ENCODE peak calls at places on chromosomes 4 and X, in ten cellular contexts. Y is fibroblast of lung; U is neuronal stem cell; H is astrocyte; O is uterus; D is CD8-positive, alpha-beta T cell; B is tibial nerve; G is Peyer's patch; V is GM23248; A is right lobe of liver. W is an unnamed sample.

GRCh38 chr4:26083987-26084386 is 170.0 kb downstream of the SMIM20 start:
- DNase-seq in Y (peak; percentile 92), U (no peak), H (peak; percentile 95), O (peak; percentile 28), D (no peak), B (no peak), G (peak; percentile 51), V (peak; percentile 91), A (no peak), W (no peak)

GRCh38 chr4:38948551-38948950 is 80.9 kb downstream of the FAM114A1 start:
- DNase-seq in Y (peak; percentile 97), U (no peak), H (peak; percentile 91), O (peak; percentile 64), D (no peak), B (peak; percentile 28), G (peak; percentile 57), V (peak; percentile 94), A (peak; percentile 58), W (no peak)

GRCh38 chrX:11100281-11101035 is 10.7 kb upstream of the HCCS start:
- DNase-seq in Y (peak; percentile 73), U (peak; percentile 31), H (peak; percentile 68), O (peak; percentile 30), D (no peak), B (no peak), G (peak; percentile 70), V (peak; percentile 75), A (peak; percentile 49), W (peak; percentile 23)

GRCh38 chr4:25174674-25175073 is 14.4 kb upstream of the SEPSECS start:
- DNase-seq in Y (no peak), U (no peak), H (no peak), O (no peak), D (no peak), B (no peak), G (no peak), V (peak; percentile 65), A (no peak), W (no peak)

GRCh38 chrX:123392921-123393320 is 208.8 kb downstream of the GRIA3 start:
- DNase-seq in Y (no peak), U (no peak), H (peak; percentile 57), O (no peak), D (no peak), B (no peak), G (no peak), V (no peak), A (no peak), W (no peak)

GRCh38 chrX:29432534-29432933 is 782.8 kb upstream of the MAGEB2 start:
- DNase-seq in Y (no peak), U (no peak), H (no peak), O (no peak), D (no peak), B (no peak), G (no peak), V (no peak), A (no peak), W (no peak)

GRCh38 chr4:87038837-87039715 is 104.3 kb downstream of the AFF1 start:
- DNase-seq in Y (peak; percentile 83), U (peak; percentile 80), H (peak; percentile 94), O (peak; percentile 67), D (no peak), B (no peak), G (peak; percentile 63), V (peak; percentile 98), A (no peak), W (peak; percentile 78)

GRCh38 chr4:153651041-153651960 is 32.8 kb upstream of the TLR2 start:
- DNase-seq in Y (no peak), U (no peak), H (no peak), O (no peak), D (peak; percentile 32), B (peak; percentile 28), G (peak; percentile 66), V (peak; percentile 59), A (peak; percentile 62), W (no peak)

GRCh38 chrX:10239611-10240064 is 82.9 kb downstream of the CLCN4 start:
- DNase-seq in Y (peak; percentile 71), U (no peak), H (peak; percentile 61), O (peak; percentile 18), D (no peak), B (no peak), G (no peak), V (peak; percentile 72), A (no peak), W (no peak)

GRCh38 chr4:37687175-37687525 is 974 bp upstream of the RELL1 start:
- DNase-seq in Y (no peak), U (no peak), H (no peak), O (no peak), D (no peak), B (no peak), G (no peak), V (no peak), A (no peak), W (no peak)

GRCh38 chr4:99378876-99379275 is 26.3 kb upstream of the ADH1C start:
- DNase-seq in Y (no peak), U (no peak), H (no peak), O (no peak), D (no peak), B (no peak), G (no peak), V (no peak), A (no peak), W (no peak)

GRCh38 chr4:15996773-15997172 is 33.8 kb upstream of the FGFBP2 start:
- DNase-seq in Y (no peak), U (no peak), H (no peak), O (no peak), D (no peak), B (no peak), G (no peak), V (peak; percentile 42), A (no peak), W (no peak)

GRCh38 chrX:85627363-85627762 is 247.9 kb upstream of the POF1B start:
- DNase-seq in Y (no peak), U (no peak), H (no peak), O (no peak), D (no peak), B (no peak), G (no peak), V (peak; percentile 24), A (no peak), W (no peak)

GRCh38 chrX:100654256-100654655 is 10.3 kb downstream of the SRPX2 start:
- DNase-seq in Y (peak; percentile 58), U (no peak), H (no peak), O (no peak), D (no peak), B (no peak), G (peak; percentile 50), V (peak; percentile 54), A (no peak), W (no peak)

DNA sequence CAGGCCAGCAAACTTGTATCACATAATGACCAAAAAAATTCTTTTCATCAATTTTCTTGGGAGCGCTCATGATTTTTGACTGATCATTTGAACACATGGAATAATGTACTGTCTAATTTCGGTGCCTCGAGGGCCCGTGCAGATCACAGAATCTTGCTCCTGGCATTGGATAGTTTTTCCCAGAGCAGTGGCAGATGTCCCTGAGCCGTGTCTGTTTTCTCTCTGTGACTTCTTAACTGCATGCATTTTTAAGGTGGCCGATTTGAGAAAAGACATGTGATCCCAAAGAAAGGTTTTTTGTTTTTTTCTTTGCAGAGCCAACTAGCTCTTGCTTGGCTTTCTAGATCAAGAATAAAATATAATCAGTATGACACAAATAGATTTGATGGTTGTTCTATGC is 19.7 kb downstream of the GPRIN3 start:
- DNase-seq in Y (no peak), U (no peak), H (no peak), O (no peak), D (no peak), B (no peak), G (no peak), V (no peak), A (no peak), W (no peak)
- H3K4me1 ChIP-seq in Y (no peaks in the 10 kb centered on the region), U (no peaks in the 10 kb centered on the region), H (no peaks in the 10 kb centered on the region), O (no peaks in the 10 kb centered on the region), D (peaks cover 51% of the 10 kb centered on the region), B (no peaks in the 10 kb centered on the region), G (peaks cover 4% of the 10 kb centered on the region), V (no peaks in the 10 kb centered on the region), A (no peaks in the 10 kb centered on the region), W (no peaks in the 10 kb centered on the region)

DNA sequence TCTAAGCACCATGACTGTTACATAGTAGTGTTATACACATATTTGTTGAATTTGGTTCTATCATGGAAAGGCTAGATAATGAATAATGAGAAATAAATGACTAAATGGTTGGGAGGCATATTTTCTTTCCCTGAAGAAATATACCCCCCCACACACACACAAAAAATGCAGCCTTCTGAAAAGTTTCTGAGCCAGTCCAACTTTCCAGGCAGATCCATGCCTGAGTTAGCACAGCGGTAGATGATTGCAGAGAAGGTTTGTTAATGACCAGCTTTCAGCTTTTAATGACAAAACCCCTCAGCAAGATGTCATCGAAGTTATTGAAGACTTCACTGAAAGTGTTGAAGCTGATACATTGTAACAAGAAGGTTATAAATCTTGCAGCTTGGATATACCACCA is 61.4 kb downstream of the GBA3 start:
- DNase-seq in Y (no peak), U (no peak), H (no peak), O (no peak), D (no peak), B (no peak), G (no peak), V (no peak), A (no peak), W (no peak)
- H3K27me3 ChIP-seq in Y (no peaks in the 10 kb centered on the region), U (no peaks in the 10 kb centered on the region), H (no peaks in the 10 kb centered on the region), O (no peaks in the 10 kb centered on the region), D (no peaks in the 10 kb centered on the region), B (no peaks in the 10 kb centered on the region), G (no peaks in the 10 kb centered on the region), V (no peaks in the 10 kb centered on the region), A (no peaks in the 10 kb centered on the region), W (no peaks in the 10 kb centered on the region)

DNA sequence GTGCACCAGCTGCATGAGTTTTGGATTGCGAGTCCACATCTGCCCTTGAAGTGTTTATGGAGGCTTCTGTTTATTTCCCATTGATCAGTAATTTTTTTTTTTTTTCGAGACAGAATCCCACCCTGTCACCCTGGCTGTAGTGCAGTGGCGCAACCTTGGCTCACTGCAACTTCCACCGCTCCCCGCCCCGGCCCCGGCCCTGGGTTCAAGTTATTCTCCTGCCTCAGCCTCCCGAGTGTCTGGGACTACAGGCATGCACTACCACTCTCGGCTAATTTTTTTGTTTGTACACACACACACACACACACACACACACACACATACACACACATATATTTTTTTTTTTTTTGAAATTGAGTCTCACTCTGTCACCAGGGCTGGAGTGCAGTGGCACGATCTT is 46.1 kb downstream of the SMAD1 start:
- DNase-seq in Y (no peak), U (no peak), H (no peak), O (no peak), D (no peak), B (no peak), G (no peak), V (no peak), A (no peak), W (no peak)
- H3K4me1 ChIP-seq in Y (no peaks in the 10 kb centered on the region), U (peaks cover 16% of the 10 kb centered on the region), H (no peaks in the 10 kb centered on the region), O (peaks cover 7% of the 10 kb centered on the region), D (no peaks in the 10 kb centered on the region), B (no peaks in the 10 kb centered on the region), G (no peaks in the 10 kb centered on the region), V (peaks cover 22% of the 10 kb centered on the region), A (no peaks in the 10 kb centered on the region), W (peaks cover 18% of the 10 kb centered on the region)

GRCh38 chrX:49198540-49199314 is 1.3 kb downstream of the SYP start:
- DNase-seq in Y (no peak), U (no peak), H (no peak), O (no peak), D (no peak), B (no peak), G (no peak), V (no peak), A (no peak), W (no peak)
- H3K27me3 ChIP-seq in Y (no peaks in the 10 kb centered on the region), U (peaks cover 14% of the 10 kb centered on the region), H (no peaks in the 10 kb centered on the region), O (no peaks in the 10 kb centered on the region), D (no peaks in the 10 kb centered on the region), B (no peaks in the 10 kb centered on the region), G (no peaks in the 10 kb centered on the region), V (no peaks in the 10 kb centered on the region), A (no peaks in the 10 kb centered on the region), W (no peaks in the 10 kb centered on the region)

W was measured in BE2C.